ENCODE peak calls at places on chromosomes 11 and 22, in six cellular contexts. X is AG04450, N is IMR-90, P is HCT116, J is neural progenitor cell, E is adrenal gland. T is an unnamed sample.

GRCh38 chr11:86438685-86439084 is 64.0 kb downstream of the CCDC81 start:
- DNase-seq in J (no peak), N (peak; percentile 75), E (no peak), X (no peak), P (no peak), T (peak; percentile 41)

GRCh38 chr22:26567610-26568009 is 22.3 kb downstream of the TPST2 start:
- DNase-seq in J (no peak), E (no peak), N (no peak), X (no peak), P (no peak), T (no peak)

GRCh38 chr11:17548444-17548843 is 1.4 kb downstream of the OTOG start:
- DNase-seq in N (no peak), X (no peak), J (peak; percentile 63), P (no peak), E (no peak), T (no peak)

GRCh38 chr11:69001301-69002081 is 11.6 kb downstream of the MRGPRF start:
- DNase-seq in P (no peak), E (no peak), J (no peak), N (no peak), X (no peak), T (no peak)

GRCh38 chr11:102608699-102609098 is 16.4 kb downstream of the MMP20 start:
- DNase-seq in X (no peak), E (no peak), J (no peak), P (no peak), N (no peak), T (no peak)

GRCh38 chr22:28710112-28710888 is 30.7 kb upstream of the TTC28 start:
- DNase-seq in J (no peak), N (peak; percentile 93), P (no peak), X (peak; percentile 82), E (no peak), T (no peak)

GRCh38 chr11:76788661-76789442 is 5.7 kb downstream of the TSKU start:
- DNase-seq in J (no peak), P (peak; percentile 85), E (no peak), X (no peak), N (no peak), T (no peak)

GRCh38 chr11:102142333-102142732 is 32.1 kb downstream of the YAP1 start:
- DNase-seq in E (no peak), J (no peak), X (no peak), P (no peak), N (peak; percentile 20), T (no peak)

GRCh38 chr11:2375341-2375853 is 1.7 kb upstream of the CD81 start:
- DNase-seq in E (peak; percentile 7), J (no peak), N (no peak), X (no peak), P (no peak), T (no peak)

GRCh38 chr22:43481528-43482309 is 69.9 kb downstream of the MPPED1 start:
- DNase-seq in X (no peak), N (no peak), P (no peak), J (peak; percentile 29), E (no peak), T (no peak)

GRCh38 chr11:96054870-96055705 is 131.2 kb upstream of the MTMR2 start:
- DNase-seq in P (peak; percentile 27), J (peak; percentile 85), E (no peak), X (no peak), N (peak; percentile 64), T (peak; percentile 48)

GRCh38 chr11:66988238-66988637 is 13.1 kb downstream of the C11orf86 start:
- DNase-seq in J (no peak), X (no peak), P (no peak), N (no peak), E (no peak), T (no peak)

GRCh38 chr11:1349074-1349931 is 39.9 kb upstream of the TOLLIP start:
- DNase-seq in J (peak; percentile 35), N (no peak), X (no peak), E (no peak), P (no peak), T (no peak)

GRCh38 chr11:57425565-57426438 is 1.1 kb downstream of the SLC43A3 start:
- DNase-seq in P (no peak), E (peak; percentile 48), N (peak; percentile 14), X (no peak), J (no peak), T (no peak)

GRCh38 chr11:134554861-134555260 is 142.8 kb upstream of the B3GAT1 start:
- DNase-seq in X (no peak), E (no peak), J (no peak), P (no peak), N (no peak), T (no peak)

GRCh38 chr11:134552749-134553148 is 140.7 kb upstream of the B3GAT1 start:
- DNase-seq in N (no peak), E (no peak), J (no peak), P (no peak), X (no peak), T (no peak)

GRCh38 chr11:134555510-134555909 is 143.5 kb upstream of the B3GAT1 start:
- DNase-seq in E (no peak), P (no peak), J (no peak), N (no peak), X (no peak), T (no peak)

GRCh38 chr11:134556186-134556585 is 144.1 kb upstream of the B3GAT1 start:
- DNase-seq in X (no peak), J (no peak), P (no peak), E (no peak), N (no peak), T (no peak)

GRCh38 chr11:134554106-134554505 is 142.1 kb upstream of the B3GAT1 start:
- DNase-seq in X (no peak), P (no peak), J (no peak), E (no peak), N (no peak), T (no peak)
- H3K4me3 ChIP-seq in X (no peak overlapping the region), P (no peak overlapping the region), J (no peak overlapping the region), E (no peak overlapping the region), N (no peak overlapping the region), T (no peak overlapping the region)

DNA sequence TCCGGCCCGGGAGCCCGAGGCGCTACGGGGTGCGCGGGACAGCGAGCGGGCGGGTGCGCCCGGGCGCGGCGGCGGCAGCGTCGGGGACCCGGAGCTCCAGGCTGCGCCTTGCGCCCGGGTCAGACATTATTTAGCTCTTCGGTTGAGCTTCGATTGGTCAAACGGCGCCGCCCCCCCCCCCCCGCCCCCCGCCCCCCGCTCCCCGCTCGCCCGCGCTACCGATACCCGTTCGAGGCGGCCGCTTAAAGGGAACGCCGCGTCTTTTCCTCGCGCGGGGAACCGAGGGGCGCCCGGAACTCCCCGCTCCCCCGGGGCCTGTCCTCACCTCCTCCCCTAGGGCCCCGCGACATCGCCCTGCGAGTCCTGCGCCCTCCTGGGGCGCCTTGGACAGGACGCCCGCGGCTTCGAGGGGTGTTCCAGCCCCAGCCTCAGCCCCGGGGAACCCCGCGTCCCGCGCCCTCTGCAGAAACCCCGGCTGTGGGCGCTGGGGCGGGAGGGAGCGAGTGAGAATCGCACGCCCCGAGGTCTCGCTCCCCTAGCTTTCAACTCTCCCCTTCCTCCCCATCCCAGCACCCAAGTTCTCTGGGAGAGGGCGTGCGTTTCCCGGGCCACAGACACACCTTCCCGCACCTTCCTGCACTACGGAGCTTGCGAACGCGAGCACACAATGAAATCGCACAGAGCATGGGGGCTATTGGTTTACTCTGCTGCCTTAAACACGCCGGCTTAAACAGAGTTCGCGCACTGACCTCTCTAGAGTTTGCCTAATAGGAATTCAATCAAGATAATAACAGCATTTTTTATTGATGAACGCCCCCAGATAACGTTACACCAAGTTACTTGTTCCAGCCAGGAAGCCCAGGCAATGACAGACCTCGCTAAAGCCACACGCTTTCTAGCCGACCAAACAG is at the start of gene BDNF:
- DNase-seq in P (no peak), N (peak; percentile 60), X (no peak), J (peak; percentile 72), E (peak; percentile 13), T (no peak)
- H3K4me3 ChIP-seq in P (peak within 1 kb of the TSS; percentile 69), N (peak within 1 kb of the TSS; percentile 85), X (peak within 1 kb of the TSS; percentile 91), J (peak within 1 kb of the TSS; percentile 74), E (peak within 1 kb of the TSS; percentile 60), T (peak within 1 kb of the TSS; percentile 97)

DNA sequence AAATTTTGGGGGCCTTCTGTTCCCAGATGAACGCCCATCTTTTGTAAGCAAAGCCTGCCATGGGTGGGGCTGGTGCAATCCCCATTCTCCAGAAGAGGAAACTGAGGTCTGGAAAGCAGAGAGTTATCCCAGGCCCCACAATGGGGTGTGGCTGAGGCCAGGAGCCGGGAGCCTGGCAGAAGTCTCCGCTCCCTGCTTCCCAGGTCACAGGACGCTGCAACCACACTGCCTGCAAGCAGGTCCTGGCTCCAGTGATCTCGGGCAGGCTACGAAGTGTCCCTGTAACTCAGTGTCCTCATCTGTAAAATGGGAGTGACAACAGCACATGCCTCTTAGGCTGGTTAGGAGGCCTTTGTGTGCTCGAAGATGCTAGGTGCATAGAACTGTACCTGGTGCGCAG is 1.7 kb downstream of the PLCB3 start:
- DNase-seq in J (no peak), E (no peak), P (no peak), X (no peak), N (no peak), T (no peak)
- H3K4me3 ChIP-seq in J (peak overlapping the region; percentile 80), E (peak overlapping the region; percentile 94), P (peak overlapping the region; percentile 98), X (peak overlapping the region; percentile 77), N (no peak overlapping the region), T (no peak overlapping the region)

DNA sequence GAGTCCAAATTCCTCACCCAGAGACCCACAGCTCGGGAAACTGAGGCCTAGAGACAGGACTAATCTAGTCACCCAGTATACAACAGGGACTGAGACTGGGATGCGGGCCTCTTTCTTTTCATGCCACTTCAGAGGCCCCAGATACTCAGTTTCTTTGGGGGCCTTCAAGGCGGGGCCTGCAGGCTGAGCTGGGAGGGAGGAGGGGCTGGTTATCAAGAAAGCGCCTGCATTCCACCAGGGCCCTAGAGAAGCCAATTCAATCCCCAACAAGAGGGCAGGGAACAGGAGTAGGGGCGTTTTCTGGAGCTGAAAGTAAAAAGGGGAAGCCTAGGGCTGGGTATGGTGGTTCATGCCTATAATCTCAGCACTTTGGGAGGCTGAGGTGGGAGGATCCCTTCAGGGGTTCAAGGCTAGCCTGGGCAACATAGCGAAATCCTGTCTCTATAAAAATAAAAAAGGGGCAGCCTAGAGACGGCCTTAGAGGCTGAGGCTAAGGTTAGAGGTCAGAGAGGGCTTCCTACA is 1.6 kb downstream of the ATG2A start:
- DNase-seq in E (no peak), X (no peak), J (peak; percentile 31), N (no peak), P (no peak), T (no peak)
- H3K4me3 ChIP-seq in E (peak overlapping the region; percentile 84), X (peak overlapping the region; percentile 90), J (no peak overlapping the region), N (no peak overlapping the region), P (peak overlapping the region; percentile 82), T (peak overlapping the region; percentile 95)

GRCh38 chr11:31903225-31904074 is 92.3 kb upstream of the PAX6 start:
- DNase-seq in X (no peak), P (no peak), N (no peak), E (no peak), J (no peak), T (no peak)
- H3K4me3 ChIP-seq in X (no peak overlapping the region), P (no peak overlapping the region), N (no peak overlapping the region), E (no peak overlapping the region), J (no peak overlapping the region), T (no peak overlapping the region)

DNA sequence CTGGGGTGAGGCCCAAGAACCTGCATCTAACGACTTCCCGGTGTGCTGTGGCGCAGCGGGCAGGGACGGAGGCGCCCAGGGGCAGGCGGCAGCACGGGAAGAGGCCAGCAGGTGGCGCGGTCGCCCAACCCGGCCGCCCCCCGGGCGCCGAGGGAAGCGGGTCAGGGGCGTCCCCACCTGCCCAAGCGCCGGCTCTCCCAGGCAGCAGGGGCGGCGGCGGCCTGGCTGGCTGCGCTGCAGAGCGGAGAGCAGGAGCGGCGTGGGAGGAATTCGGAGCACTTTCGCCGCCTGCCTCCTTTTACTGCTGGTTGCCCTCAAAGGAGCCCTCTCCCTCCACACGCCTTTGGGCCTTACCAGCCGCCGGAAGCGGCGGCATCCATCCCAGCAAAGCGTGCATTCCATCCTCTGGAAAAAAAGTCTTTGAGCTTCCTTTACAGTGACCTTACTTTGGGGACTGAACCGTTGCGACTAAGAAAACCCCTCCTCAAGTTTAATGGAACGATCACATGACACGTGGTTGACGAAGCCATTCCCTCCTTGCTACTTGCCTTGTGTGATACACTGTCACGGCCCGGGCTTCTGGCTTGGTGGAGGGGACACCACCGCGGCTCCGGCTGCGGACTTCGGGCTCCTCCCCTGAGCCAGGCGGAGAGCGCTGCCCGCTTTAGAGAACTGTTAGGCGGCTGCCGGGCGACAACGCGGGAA is 106.8 kb upstream of the CLMP start:
- DNase-seq in N (peak; percentile 11), E (peak; percentile 70), J (peak; percentile 94), P (peak; percentile 18), X (no peak), T (no peak)
- H3K4me3 ChIP-seq in N (peak overlapping the region; percentile 32), E (peak overlapping the region; percentile 53), J (peak overlapping the region; percentile 43), P (peak overlapping the region; percentile 9), X (peak overlapping the region; percentile 50), T (peak overlapping the region; percentile 36)